ENCODE peak calls at places on chromosomes 1 and 21, in seven cellular contexts. W, V, P, J, N, T and C are unnamed samples.

GRCh38 chr1:201656670-201657032 is 117.7 kb downstream of the NAV1 start:
- DNase-seq in W (no peak), P (peak), N (no peak), J (no peak), V (no peak), T (no peak), C (no peak)

GRCh38 chr1:115112496-115113375 is 23.4 kb upstream of the TSPAN2 start:
- DNase-seq in V (peak), T (peak), P (peak), W (no peak), J (no peak), N (no peak), C (peak)

GRCh38 chr1:93829061-93829460 is 49.9 kb downstream of the DNTTIP2 start:
- DNase-seq in P (no peak), N (no peak), J (no peak), V (no peak), W (no peak), T (no peak), C (no peak)

GRCh38 chr1:39098569-39099250 is 72.6 kb downstream of the NDUFS5 start:
- DNase-seq in J (peak), T (peak), W (peak), P (peak), N (peak), V (no peak), C (peak)

GRCh38 chr1:98963359-98963758 is 41.3 kb downstream of the PLPPR5 start:
- DNase-seq in T (no peak), W (no peak), P (no peak), V (no peak), N (no peak), J (no peak), C (no peak)

GRCh38 chr1:69082312-69082711 is 485.4 kb upstream of the LRRC7 start:
- DNase-seq in W (no peak), J (no peak), P (no peak), T (no peak), N (no peak), V (no peak), C (no peak)

GRCh38 chr1:225814381-225814780 is 4.5 kb downstream of the EPHX1 start:
- DNase-seq in N (no peak), W (no peak), V (no peak), J (no peak), P (no peak), T (no peak), C (no peak)

GRCh38 chr1:116374340-116375164 is 1.5 kb downstream of the ATP1A1 start:
- DNase-seq in J (peak), N (no peak), P (peak), V (no peak), T (peak), W (no peak), C (peak)

GRCh38 chr1:12345350-12346217 is 115.8 kb downstream of the VPS13D start:
- DNase-seq in J (no peak), P (no peak), T (no peak), V (no peak), N (no peak), W (no peak), C (no peak)
- H3K4me3 ChIP-seq in J (no peak), P (no peak), T (no peak), V (no peak), N (no peak), W (no peak), C (no peak)

GRCh38 chr1:20732588-20733360 is at the start of gene SH2D5:
- DNase-seq in N (peak), T (peak), P (peak), V (no peak), W (peak), J (peak), C (peak)
- TF ChIP-seq CTCF in N (peak), T (peak), P (peak), V (peak), W (peak), J (peak), C (peak)

DNA sequence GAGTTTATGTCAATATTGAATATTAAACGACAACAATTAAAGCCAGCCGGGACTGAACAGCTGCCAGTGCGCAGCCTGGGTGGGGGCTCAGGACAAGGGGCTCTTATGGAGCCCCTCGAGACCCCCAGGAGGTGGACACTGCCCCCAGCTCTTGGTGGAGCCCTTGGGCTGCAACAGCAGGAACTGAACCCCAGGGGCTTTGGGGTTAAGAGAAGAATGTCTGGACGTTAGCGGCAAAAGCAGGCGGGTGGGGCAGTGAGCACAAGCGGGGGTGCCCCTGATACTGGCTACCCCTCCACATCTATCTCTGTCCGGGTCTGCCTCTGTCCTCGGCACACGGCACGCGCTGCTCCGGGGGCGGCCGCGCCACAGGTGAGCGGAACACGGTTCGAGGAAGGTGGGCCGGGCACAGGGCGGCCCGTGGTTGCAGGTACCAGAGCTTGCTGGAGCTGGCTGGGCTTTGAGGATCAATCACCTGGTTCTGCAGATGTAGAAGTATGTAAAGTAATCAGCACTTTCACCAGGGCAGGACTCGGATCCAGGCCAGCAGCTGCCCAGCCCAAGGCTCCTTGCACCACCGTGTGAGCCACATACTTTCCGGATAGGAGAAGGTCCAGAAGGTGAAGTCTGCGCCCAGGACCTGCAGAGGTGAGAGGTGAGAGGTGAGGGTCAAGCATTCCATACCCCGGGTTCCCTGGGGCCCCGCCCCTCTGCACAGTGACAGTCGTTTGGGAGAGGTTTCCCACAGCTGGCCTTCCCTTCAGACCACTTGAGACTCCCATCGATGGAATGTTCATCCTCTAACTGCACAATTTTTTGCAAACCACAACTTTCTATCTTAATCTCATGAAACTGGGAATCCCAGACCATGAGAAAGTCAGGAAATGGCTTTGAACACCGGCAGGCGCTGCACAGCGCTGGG is 12.4 kb upstream of the POFUT2 start:
- DNase-seq in N (no peak), V (peak), P (no peak), W (peak), T (peak), J (no peak), C (no peak)
- H3K4me3 ChIP-seq in N (no peak), V (no peak), P (no peak), W (peak), T (no peak), J (no peak), C (no peak)

GRCh38 chr1:231318568-231318967 is 19.1 kb downstream of the EXOC8 start:
- DNase-seq in N (no peak), W (no peak), J (no peak), P (no peak), T (no peak), V (no peak), C (no peak)

GRCh38 chr1:231313661-231314060 is 24.0 kb downstream of the EXOC8 start:
- DNase-seq in J (no peak), V (no peak), N (no peak), T (no peak), W (no peak), P (no peak), C (no peak)

GRCh38 chr1:231317306-231318014 is 20.2 kb downstream of the EXOC8 start:
- DNase-seq in P (no peak), V (no peak), N (no peak), J (no peak), T (no peak), W (no peak), C (no peak)

GRCh38 chr1:231318015-231318355 is 19.7 kb downstream of the EXOC8 start:
- DNase-seq in V (no peak), P (no peak), T (no peak), W (no peak), N (no peak), J (no peak), C (no peak)

DNA sequence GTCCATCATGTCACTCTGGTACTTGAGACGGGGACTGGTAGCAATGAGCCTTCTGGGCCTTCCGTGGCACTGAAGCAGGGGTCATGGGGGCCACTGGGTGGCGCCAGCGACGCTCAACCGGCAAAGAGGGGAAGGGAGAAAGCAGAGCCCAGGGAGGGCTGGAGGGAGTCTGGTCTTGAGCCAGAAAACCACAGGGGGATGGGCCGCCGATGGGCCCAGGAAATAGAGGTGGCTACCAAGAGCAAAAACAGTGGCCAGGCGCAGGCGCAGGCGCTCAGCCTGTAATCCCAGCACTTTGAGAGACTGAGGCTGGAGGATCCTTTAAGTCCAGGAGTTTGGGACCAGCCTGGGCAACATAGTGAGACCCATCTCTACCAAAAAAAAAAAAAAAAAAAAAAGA is 21.8 kb downstream of the EXOC8 start:
- DNase-seq in J (peak), W (no peak), P (peak), T (peak), N (no peak), V (peak), C (peak)
- TF ChIP-seq CTCF in J (peak), W (no peak), P (peak), T (peak), N (peak), V (peak), C (peak)

DNA sequence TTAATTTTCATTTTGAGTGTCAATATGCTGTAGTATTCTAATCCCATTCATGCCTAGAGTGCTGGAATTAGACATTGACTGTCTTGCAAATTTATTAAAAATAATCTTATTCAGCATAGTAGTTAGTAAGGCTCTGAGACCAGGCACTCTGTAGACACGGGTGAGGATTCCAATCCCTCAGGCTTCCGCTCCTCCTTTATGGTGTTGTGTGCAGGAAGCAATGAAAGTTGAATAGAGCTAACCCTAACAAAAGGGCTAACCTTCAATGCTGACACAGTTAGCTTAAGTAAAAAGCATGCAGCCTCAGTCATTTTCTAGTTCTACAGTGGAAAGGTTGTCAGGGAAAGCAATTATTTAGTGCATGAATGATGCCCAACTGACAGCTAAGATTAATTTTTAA is 199.6 kb upstream of the SGIP1 start:
- DNase-seq in W (no peak), J (no peak), P (no peak), V (no peak), T (no peak), N (no peak), C (no peak)
- H3K4me3 ChIP-seq in W (peak), J (no peak), P (no peak), V (peak), T (peak), N (peak), C (no peak)

DNA sequence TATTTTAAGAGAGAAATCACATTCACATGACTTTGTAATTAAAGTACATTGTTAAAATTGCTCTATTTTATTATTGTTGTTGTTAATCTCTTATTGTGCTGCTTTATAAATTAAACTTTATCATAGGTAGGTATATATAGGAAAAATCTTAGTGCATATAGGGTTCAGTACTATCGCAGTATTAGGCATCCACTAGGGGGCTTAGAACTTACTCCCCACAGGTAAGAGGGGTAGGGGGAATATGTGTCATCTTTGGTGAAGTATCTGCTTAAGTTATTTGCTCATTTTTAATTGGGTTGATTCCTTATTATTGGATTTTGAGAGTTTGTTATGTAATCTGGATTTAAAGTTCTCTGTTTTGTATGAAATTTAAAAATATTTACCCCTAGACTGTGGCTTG is 385.2 kb downstream of the DUSP10 start:
- DNase-seq in P (no peak), J (no peak), W (no peak), T (no peak), V (no peak), N (no peak), C (no peak)
- TF ChIP-seq CTCF in P (peak), J (no peak), W (no peak), T (no peak), V (no peak), N (peak), C (no peak)

GRCh38 chr1:27032119-27032461 is 19.4 kb upstream of the TENT5B start:
- DNase-seq in T (no peak), W (no peak), J (no peak), P (no peak), N (no peak), V (no peak), C (no peak)
- H3K4me3 ChIP-seq in T (no peak), W (peak), J (no peak), P (no peak), N (peak), V (peak), C (no peak)

DNA sequence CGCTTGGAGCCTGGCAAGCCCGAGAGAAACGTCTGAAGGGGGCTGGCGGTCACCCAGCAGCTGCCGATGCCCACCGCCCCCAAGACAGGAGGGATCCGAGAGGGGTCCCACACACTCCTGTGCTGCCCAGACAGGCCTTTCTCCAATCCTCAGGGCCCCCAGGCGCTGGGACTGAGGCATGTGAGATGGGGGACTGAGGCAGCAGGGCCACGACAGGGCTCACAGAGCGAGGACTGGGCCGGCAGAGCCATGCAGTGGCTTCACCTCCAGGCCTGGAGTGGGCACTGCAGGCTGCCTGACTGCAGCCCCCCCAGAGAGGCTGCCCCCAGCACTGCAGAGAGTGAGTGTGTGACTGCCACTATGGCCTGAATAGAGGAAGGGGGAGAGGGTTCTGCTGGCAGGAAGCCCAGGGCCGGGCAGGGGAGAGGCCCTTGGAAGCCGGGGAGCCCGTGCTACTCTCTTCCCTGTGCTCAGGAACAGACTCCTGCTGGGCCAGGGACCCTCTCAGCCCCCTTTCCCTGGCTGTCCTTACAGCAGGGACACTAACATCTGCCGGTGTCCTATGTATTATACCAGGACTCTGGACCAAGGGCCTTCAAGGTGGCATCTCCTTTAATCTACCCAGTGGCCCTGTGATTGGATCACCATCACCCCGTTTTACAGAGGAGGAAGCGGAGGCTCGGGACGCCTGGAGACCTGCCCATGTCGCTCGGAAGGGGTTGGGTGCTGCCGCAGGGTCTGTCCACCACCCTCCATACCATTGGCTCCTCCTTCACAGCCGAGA is 20.2 kb upstream of the PLEKHG5 start:
- DNase-seq in N (no peak), P (no peak), J (no peak), V (no peak), T (no peak), W (no peak), C (no peak)
- TF ChIP-seq CTCF in N (no peak), P (no peak), J (no peak), V (no peak), T (no peak), W (no peak), C (no peak)

GRCh38 chr21:35223480-35224156 is 174.5 kb upstream of the RUNX1 start:
- DNase-seq in T (no peak), P (no peak), J (no peak), N (no peak), V (no peak), W (no peak), C (no peak)

GRCh38 chr21:35227774-35228173 is 178.7 kb upstream of the RUNX1 start:
- DNase-seq in P (no peak), W (no peak), J (no peak), V (no peak), T (no peak), N (no peak), C (no peak)

GRCh38 chr21:35226960-35227741 is 178.0 kb upstream of the RUNX1 start:
- DNase-seq in P (no peak), N (no peak), W (no peak), V (no peak), J (no peak), T (no peak), C (no peak)

GRCh38 chr21:35225573-35225972 is 176.5 kb upstream of the RUNX1 start:
- DNase-seq in W (no peak), P (no peak), T (no peak), N (no peak), V (no peak), J (no peak), C (no peak)

DNA sequence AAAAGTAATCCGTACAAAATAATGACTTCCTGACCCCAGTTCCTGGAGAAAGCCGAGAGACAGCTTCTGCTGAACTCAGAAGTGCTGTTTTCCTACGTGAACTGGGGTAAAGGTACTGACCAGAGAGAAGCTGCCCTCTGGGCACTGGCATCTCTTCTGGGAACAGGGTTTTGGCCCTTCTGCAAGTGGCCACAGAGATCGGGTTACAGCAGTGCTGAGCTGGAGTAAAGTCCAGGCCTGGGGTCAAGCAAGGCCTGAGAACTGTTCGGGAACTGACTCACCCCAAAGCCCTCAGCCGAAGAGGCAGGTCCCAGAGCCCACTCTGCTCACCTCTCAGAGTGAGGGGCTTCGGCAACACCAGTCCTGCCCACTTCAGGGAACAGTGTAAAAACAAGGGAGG is 177.2 kb upstream of the RUNX1 start:
- DNase-seq in P (no peak), N (no peak), J (no peak), T (no peak), V (no peak), W (no peak), C (no peak)
- H3K4me3 ChIP-seq in P (no peak), N (no peak), J (no peak), T (no peak), V (no peak), W (no peak), C (no peak)

GRCh38 chr1:2543543-2544092 is 12.6 kb upstream of the TNFRSF14 start:
- DNase-seq in N (no peak), W (no peak), J (no peak), T (no peak), V (no peak), P (peak), C (no peak)
- TF ChIP-seq CTCF in N (no peak), W (no peak), J (no peak), T (no peak), V (no peak), P (no peak), C (no peak)